ENCODE peak calls at places on chromosomes 2 and 18, in eight cellular contexts. I is HepG2, R is A549, E is ovary, K is sigmoid colon, X is K562, G is upper lobe of left lung, C is tibial nerve. W is an unnamed sample.

GRCh38 chr18:10123006-10123950 is 209.5 kb downstream of the VAPA start:
- DNase-seq in K (no peak), C (no peak), I (no peak), G (no peak), R (no peak), X (no peak), E (no peak), W (no peak)

GRCh38 chr2:118530976-118531375 is 316.5 kb downstream of the EN1 start:
- DNase-seq in G (no peak), X (no peak), R (no peak), K (no peak), E (no peak), I (no peak), C (no peak), W (no peak)

GRCh38 chr2:71696381-71696780 is 243.0 kb downstream of the DYSF start:
- DNase-seq in E (no peak), I (no peak), R (no peak), C (no peak), G (no peak), K (no peak), X (no peak), W (no peak)

GRCh38 chr18:2513616-2514015 is 57.7 kb downstream of the METTL4 start:
- DNase-seq in E (no peak), K (no peak), X (no peak), R (peak; percentile 38), C (no peak), G (no peak), I (no peak), W (no peak)

GRCh38 chr2:213057977-213058376 is 93.4 kb downstream of the IKZF2 start:
- DNase-seq in I (no peak), E (no peak), R (no peak), C (no peak), X (no peak), K (no peak), G (no peak), W (no peak)

GRCh38 chr2:19478441-19478840 is 120.0 kb upstream of the OSR1 start:
- DNase-seq in E (no peak), I (no peak), K (no peak), X (no peak), R (peak; percentile 50), G (no peak), C (no peak), W (no peak)

GRCh38 chr2:180698668-180699067 is 281.7 kb upstream of the UBE2E3 start:
- DNase-seq in G (no peak), K (no peak), R (no peak), E (no peak), X (no peak), C (no peak), I (no peak), W (no peak)

GRCh38 chr2:80145499-80145898 is 159.1 kb downstream of the LRRTM1 start:
- DNase-seq in C (no peak), X (no peak), K (no peak), G (no peak), E (no peak), I (no peak), R (no peak), W (no peak)

GRCh38 chr2:144642106-144642505 is 122.2 kb upstream of the ZEB2 start:
- DNase-seq in R (no peak), K (no peak), G (no peak), I (no peak), C (no peak), E (no peak), X (no peak), W (no peak)

GRCh38 chr18:34121157-34121807 is 103.4 kb downstream of the NOL4 start:
- DNase-seq in X (no peak), R (no peak), I (peak; percentile 44), G (no peak), C (no peak), K (no peak), E (no peak), W (no peak)

GRCh38 chr18:70337139-70337972 is 48.5 kb downstream of the SOCS6 start:
- DNase-seq in C (no peak), G (peak; percentile 50), E (no peak), R (peak; percentile 85), I (peak; percentile 81), K (no peak), X (peak; percentile 71), W (peak; percentile 32)

GRCh38 chr2:128314348-128315121 is 4.1 kb downstream of the HS6ST1 start:
- DNase-seq in X (no peak), E (no peak), G (peak; percentile 14), R (no peak), K (peak; percentile 60), I (no peak), C (no peak), W (no peak)

GRCh38 chr2:159093496-159093895 is 125.1 kb downstream of the TANC1 start:
- DNase-seq in C (no peak), I (no peak), K (no peak), X (no peak), G (no peak), R (no peak), E (no peak), W (peak; percentile 29)

GRCh38 chr2:234861841-234862735 is 89.7 kb upstream of the SH3BP4 start:
- DNase-seq in K (no peak), X (no peak), G (no peak), C (peak; percentile 23), R (no peak), I (no peak), E (no peak), W (no peak)

GRCh38 chr2:160096414-160096813 is 34.0 kb upstream of the PLA2R1 start:
- DNase-seq in I (no peak), C (no peak), E (no peak), R (no peak), X (no peak), K (no peak), G (no peak), W (no peak)

GRCh38 chr2:120880381-120880780 is 144.7 kb downstream of the GLI2 start:
- DNase-seq in K (no peak), E (no peak), X (no peak), R (no peak), C (no peak), G (no peak), I (no peak), W (no peak)

GRCh38 chr2:27886322-27886721 is 3.9 kb downstream of the RBKS start:
- DNase-seq in C (no peak), X (no peak), I (no peak), G (no peak), K (no peak), E (no peak), R (no peak), W (no peak)

GRCh38 chr2:106107509-106108131 is 86.5 kb downstream of the UXS1 start:
- DNase-seq in R (peak; percentile 13), I (no peak), E (no peak), K (no peak), C (no peak), G (no peak), X (no peak), W (no peak)

GRCh38 chr2:109143214-109144187 is 14.5 kb downstream of the SH3RF3 start:
- DNase-seq in R (no peak), K (no peak), X (no peak), I (no peak), E (no peak), C (no peak), G (no peak), W (no peak)

GRCh38 chr18:78730564-78731422 is 248.8 kb upstream of the SALL3 start:
- DNase-seq in G (no peak), X (no peak), I (no peak), K (peak; percentile 40), C (no peak), E (no peak), R (no peak), W (no peak)

GRCh38 chr2:112958428-112959108 is 19.2 kb upstream of the IL36G start:
- DNase-seq in C (peak; percentile 15), X (peak; percentile 81), K (no peak), G (no peak), E (no peak), I (peak; percentile 69), R (peak; percentile 60), W (no peak)

GRCh38 chr2:109129921-109130725 is 1.1 kb downstream of the SH3RF3 start:
- DNase-seq in R (no peak), E (peak; percentile 33), C (no peak), K (peak; percentile 78), X (no peak), I (no peak), G (no peak), W (peak; percentile 11)

DNA sequence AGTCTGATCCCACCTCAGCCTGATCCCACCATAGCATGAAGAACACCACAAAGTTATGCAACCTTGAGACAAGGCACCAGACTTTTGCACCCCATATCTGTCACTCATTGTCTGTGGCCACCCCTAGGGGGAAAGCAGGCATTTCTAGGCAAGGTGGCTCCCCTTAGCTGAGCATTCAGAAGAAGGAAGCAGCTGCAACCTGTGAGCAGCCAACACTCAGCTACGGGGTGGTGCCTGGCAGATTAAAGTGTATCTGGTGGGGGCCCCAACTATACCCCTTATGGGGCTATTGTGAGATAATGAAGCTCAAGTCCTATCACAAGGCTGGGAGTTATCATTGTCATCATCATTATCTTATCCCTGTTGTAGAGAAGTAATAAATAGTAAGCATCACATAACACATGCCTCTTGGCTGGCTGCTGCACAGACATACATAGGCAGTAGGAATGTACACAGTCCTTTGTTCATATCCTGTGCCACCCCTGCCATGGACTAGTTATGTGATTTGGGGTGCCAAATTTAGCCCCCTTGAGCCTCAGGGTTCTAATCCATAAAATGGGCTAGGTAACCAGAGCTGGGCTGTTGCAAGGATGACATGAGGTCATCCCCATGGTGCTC is 20.6 kb upstream of the TMEM163 start:
- DNase-seq in K (no peak), I (no peak), C (no peak), X (no peak), G (no peak), R (no peak), E (no peak), W (no peak)
- H3K4me1 ChIP-seq in K (no peaks in the 10 kb centered on the region), I (no peaks in the 10 kb centered on the region), C (no peaks in the 10 kb centered on the region), X (no peaks in the 10 kb centered on the region), G (no peaks in the 10 kb centered on the region), R (no peaks in the 10 kb centered on the region), E (no peaks in the 10 kb centered on the region), W (no peaks in the 10 kb centered on the region)

GRCh38 chr18:8708670-8709069 is 3.3 kb downstream of the MTCL1 start:
- DNase-seq in C (no peak), G (no peak), X (no peak), E (no peak), K (no peak), I (no peak), R (no peak), W (no peak)
- H3K4me3 ChIP-seq in C (no peak overlapping the region), G (no peak overlapping the region), X (no peak overlapping the region), E (no peak overlapping the region), K (peak overlapping the region; percentile 5), I (no peak overlapping the region), R (peak overlapping the region; percentile 94), W (peak overlapping the region; percentile 65)

GRCh38 chr2:226115832-226116200 is 683.8 kb downstream of the IRS1 start:
- DNase-seq in G (no peak), E (no peak), I (no peak), C (no peak), K (no peak), X (no peak), R (peak; percentile 70), W (no peak)
- TF ChIP-seq EP300 in G (no peak), E (no peak), I (no peak), C (no peak), K (no peak), X (no peak), R (peak; percentile 42), W (no peak)

DNA sequence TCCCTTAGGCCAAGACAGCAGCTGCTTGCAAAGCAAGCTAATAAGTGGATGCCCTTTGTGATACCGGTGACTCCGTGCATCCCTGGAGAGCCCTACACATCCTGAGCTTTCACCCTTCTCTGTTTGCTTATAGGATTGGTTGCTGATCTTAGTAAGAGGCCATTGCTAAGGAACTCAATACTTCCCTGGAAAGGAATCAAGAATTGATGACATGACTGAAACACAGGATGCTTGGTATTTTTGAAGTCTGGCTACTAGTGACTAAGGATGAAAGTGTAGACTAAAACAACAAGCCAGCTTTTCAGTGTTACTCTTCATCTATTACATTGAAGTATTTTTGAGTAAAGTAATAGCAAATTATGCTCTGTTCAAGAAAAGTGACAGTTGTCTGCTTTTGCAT is 123.0 kb upstream of the SERPINE2 start:
- DNase-seq in I (no peak), K (no peak), E (no peak), X (no peak), G (no peak), R (no peak), C (no peak), W (no peak)
- H3K4me1 ChIP-seq in I (no peaks in the 10 kb centered on the region), K (no peaks in the 10 kb centered on the region), E (peaks cover 7% of the 10 kb centered on the region), X (no peaks in the 10 kb centered on the region), G (no peaks in the 10 kb centered on the region), R (peaks cover 39% of the 10 kb centered on the region), C (no peaks in the 10 kb centered on the region), W (no peaks in the 10 kb centered on the region)

W was measured in transverse colon.